ENCODE peak calls at places on chromosomes 16 and 17, in seven cellular contexts. E, Z, P, A, G, V and H are unnamed samples. For H3K36me3, the result is how much of the 10 kb centered on the place peaks cover.

GRCh38 chr17:76353599-76354316 is at the start of gene PRPSAP1:
- DNase-seq in V (peak), A (peak), P (peak), Z (peak), E (peak), G (peak), H (peak)

GRCh38 chr16:82072313-82072712 is 37.3 kb downstream of the HSD17B2 start:
- DNase-seq in V (no peak), E (no peak), Z (no peak), A (no peak), P (no peak), G (no peak), H (no peak)

GRCh38 chr16:23014592-23014991 is 134.7 kb downstream of the USP31 start:
- DNase-seq in Z (no peak), P (no peak), E (no peak), V (no peak), A (peak), G (no peak), H (no peak)

GRCh38 chr16:56838622-56839337 is 26.2 kb upstream of the SLC12A3 start:
- DNase-seq in Z (no peak), P (no peak), A (no peak), E (no peak), V (no peak), G (no peak), H (no peak)

GRCh38 chr17:79925242-79925957 is 86.2 kb upstream of the CBX4 start:
- DNase-seq in G (no peak), P (no peak), A (peak), E (no peak), Z (peak), V (peak), H (peak)

GRCh38 chr16:77500286-77500598 is 65.4 kb upstream of the ADAMTS18 start:
- DNase-seq in E (no peak), G (no peak), Z (no peak), A (no peak), P (no peak), V (no peak), H (peak)

GRCh38 chr17:48240562-48241130 is 133.1 kb downstream of the SNX11 start:
- DNase-seq in E (peak), A (peak), G (peak), P (no peak), V (no peak), Z (peak), H (no peak)

GRCh38 chr17:69669441-69670178 is 255.1 kb downstream of the MAP2K6 start:
- DNase-seq in P (no peak), G (no peak), Z (peak), E (no peak), A (no peak), V (no peak), H (peak)

GRCh38 chr16:60686824-60687223 is 1349.4 kb downstream of the CDH8 start:
- DNase-seq in Z (no peak), A (no peak), V (no peak), P (no peak), E (no peak), G (no peak), H (peak)

GRCh38 chr17:19867094-19867653 is 562 bp downstream of the ULK2 start:
- DNase-seq in A (peak), P (peak), Z (peak), G (peak), V (peak), E (peak), H (peak)

GRCh38 chr17:30586818-30587595 is 109.8 kb downstream of the GOSR1 start:
- DNase-seq in Z (peak), G (no peak), E (peak), V (no peak), A (peak), P (no peak), H (no peak)

GRCh38 chr16:71214771-71215381 is 15.6 kb downstream of the HYDIN start:
- DNase-seq in V (no peak), P (peak), G (peak), E (peak), A (no peak), Z (no peak), H (peak)

GRCh38 chr16:81035975-81036750 is 521 bp downstream of the ATMIN start:
- DNase-seq in P (peak), A (peak), G (no peak), E (peak), V (peak), Z (peak), H (peak)

GRCh38 chr17:19716108-19717030 is at the start of gene SLC47A2:
- DNase-seq in E (no peak), G (no peak), A (no peak), V (peak), Z (peak), P (no peak), H (no peak)

GRCh38 chr17:50950002-50950877 is 84.1 kb upstream of the TOB1 start:
- DNase-seq in G (peak), P (peak), V (peak), Z (peak), E (peak), A (peak), H (peak)

GRCh38 chr17:28685366-28685765 is 23.4 kb downstream of the SUPT6H start:
- DNase-seq in E (no peak), Z (no peak), V (no peak), G (no peak), A (no peak), P (no peak), H (no peak)

GRCh38 chr17:28689011-28689410 is 22.7 kb downstream of the PROCA1 start:
- DNase-seq in E (no peak), A (no peak), V (no peak), Z (no peak), P (no peak), G (no peak), H (no peak)

GRCh38 chr17:28684963-28685362 is 23.0 kb downstream of the SUPT6H start:
- DNase-seq in A (peak), G (no peak), E (no peak), V (no peak), P (no peak), Z (peak), H (no peak)

GRCh38 chr17:28686296-28686695 is 24.3 kb downstream of the SUPT6H start:
- DNase-seq in P (no peak), V (no peak), Z (no peak), G (no peak), E (no peak), A (no peak), H (no peak)

DNA sequence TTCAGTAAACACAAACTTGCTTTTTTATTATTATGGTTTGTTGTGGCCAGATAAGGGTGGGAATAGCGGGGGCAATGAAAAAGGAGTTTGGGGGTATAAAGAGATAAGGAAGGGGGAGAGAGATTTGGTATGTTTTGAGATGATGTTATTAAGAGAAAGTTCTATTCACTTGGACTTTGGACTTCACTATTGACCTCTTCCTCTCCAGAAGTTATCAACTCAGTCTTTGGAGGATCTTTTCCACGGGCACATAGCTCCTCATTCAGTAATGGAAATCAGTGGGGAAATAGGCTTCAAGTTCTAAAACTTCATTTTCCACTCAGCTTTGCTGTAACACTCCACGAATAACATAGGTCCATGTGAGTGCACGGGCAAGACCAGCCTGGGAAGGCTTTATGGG is 23.2 kb downstream of the PROCA1 start:
- DNase-seq in V (no peak), E (no peak), G (no peak), Z (no peak), P (no peak), A (no peak), H (no peak)
- H3K36me3 ChIP-seq in V (under half), E (under half), G (half or more), Z (under half), P (under half), A (half or more), H (half or more)

DNA sequence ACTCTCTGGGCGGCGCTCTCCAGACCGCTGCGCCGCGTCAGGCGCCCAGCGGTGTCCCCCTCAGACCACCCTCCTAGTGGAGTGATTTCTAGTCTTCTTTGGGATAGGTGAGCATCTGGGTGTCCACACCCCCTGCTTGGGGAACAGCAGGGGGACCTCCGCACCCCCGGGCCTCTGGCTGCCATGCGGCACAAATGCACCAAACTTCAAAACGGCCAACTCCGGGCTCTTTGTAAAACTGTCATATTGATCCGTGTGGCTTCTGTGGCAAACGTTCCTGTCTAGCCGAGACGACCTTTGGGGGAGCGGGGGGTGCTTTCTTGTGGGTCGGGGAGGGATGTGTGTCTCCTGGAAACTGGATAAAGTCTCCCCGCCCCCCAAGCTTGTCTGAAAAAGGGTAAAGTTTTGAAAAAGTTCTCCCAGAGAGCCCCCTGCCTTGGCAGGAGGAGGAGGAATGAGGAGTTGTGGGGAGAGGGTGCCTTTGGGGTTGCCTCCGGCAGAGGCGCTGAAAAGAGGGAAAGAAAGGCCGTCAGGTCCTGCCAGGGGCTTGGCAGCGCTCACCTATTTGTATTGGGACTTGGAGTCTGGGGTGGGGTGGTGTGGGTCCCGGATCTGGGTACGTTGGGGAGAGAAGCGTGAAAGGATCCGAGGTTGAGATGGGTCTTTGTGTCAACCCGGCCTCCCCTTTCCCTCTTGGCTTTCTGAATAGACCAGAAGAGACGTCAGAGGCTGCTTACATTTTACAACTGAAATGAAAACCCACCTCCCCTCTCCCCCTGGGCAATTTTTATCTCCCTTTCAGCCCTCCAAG is 2.2 kb upstream of the CHD3 start:
- DNase-seq in P (no peak), Z (peak), V (peak), G (no peak), A (peak), E (peak), H (peak)
- TF ChIP-seq EZH2 in P (peak), Z (no peak), V (no peak), G (no peak), A (no peak), E (no peak), H (peak)

DNA sequence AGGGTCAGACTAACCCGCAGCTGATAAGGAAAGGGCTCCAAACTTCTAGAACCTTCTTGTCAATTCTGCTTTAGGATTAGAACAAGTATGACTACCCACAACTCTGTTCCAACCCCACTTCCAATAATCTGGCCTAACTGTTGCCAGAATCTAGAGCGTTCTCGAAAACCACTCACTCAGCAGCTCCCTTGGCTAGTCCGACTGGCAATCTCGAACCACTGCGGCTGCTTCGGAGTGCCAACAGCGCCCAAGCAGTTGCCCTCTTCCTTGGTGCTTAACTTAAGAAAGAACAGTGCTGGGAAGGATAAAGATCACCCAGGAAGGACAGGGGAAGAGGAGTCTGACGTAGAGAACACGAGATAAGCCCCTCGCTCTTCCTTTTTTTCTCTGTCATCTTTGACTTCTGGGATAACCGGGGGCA is 818 bp downstream of the DNAJC7 start:
- DNase-seq in E (peak), G (no peak), Z (peak), P (peak), A (peak), V (peak), H (no peak)
- H3K36me3 ChIP-seq in E (under half), G (under half), Z (under half), P (under half), A (under half), V (under half), H (under half)

GRCh38 chr17:46820592-46821450 is 2.3 kb upstream of the WNT3 start:
- DNase-seq in P (no peak), G (no peak), A (no peak), E (no peak), V (no peak), Z (no peak), H (peak)

GRCh38 chr17:46819906-46820351 is 1.4 kb upstream of the WNT3 start:
- DNase-seq in Z (no peak), E (no peak), P (no peak), G (no peak), V (peak), A (no peak), H (peak)

GRCh38 chr17:46817901-46818209 is 637 bp downstream of the WNT3 start:
- DNase-seq in G (no peak), Z (no peak), V (no peak), P (no peak), A (no peak), E (no peak), H (no peak)

GRCh38 chr17:46818319-46818928 is at the start of gene WNT3:
- DNase-seq in Z (no peak), G (no peak), P (no peak), E (no peak), A (no peak), V (peak), H (peak)

GRCh38 chr17:46818929-46819859 is 702 bp upstream of the WNT3 start:
- DNase-seq in Z (no peak), G (no peak), E (no peak), V (peak), A (peak), P (no peak), H (peak)
- TF ChIP-seq EZH2 in Z (peak), G (no peak), E (peak), V (peak), A (peak), P (no peak), H (peak)

GRCh38 chr17:77537566-77537965 is 396.8 kb downstream of the SEC14L1 start:
- DNase-seq in E (no peak), Z (no peak), A (no peak), P (no peak), G (no peak), V (no peak), H (no peak)
- H3K36me3 ChIP-seq in E (under half), Z (under half), A (under half), P (under half), G (under half), V (under half), H (under half)

DNA sequence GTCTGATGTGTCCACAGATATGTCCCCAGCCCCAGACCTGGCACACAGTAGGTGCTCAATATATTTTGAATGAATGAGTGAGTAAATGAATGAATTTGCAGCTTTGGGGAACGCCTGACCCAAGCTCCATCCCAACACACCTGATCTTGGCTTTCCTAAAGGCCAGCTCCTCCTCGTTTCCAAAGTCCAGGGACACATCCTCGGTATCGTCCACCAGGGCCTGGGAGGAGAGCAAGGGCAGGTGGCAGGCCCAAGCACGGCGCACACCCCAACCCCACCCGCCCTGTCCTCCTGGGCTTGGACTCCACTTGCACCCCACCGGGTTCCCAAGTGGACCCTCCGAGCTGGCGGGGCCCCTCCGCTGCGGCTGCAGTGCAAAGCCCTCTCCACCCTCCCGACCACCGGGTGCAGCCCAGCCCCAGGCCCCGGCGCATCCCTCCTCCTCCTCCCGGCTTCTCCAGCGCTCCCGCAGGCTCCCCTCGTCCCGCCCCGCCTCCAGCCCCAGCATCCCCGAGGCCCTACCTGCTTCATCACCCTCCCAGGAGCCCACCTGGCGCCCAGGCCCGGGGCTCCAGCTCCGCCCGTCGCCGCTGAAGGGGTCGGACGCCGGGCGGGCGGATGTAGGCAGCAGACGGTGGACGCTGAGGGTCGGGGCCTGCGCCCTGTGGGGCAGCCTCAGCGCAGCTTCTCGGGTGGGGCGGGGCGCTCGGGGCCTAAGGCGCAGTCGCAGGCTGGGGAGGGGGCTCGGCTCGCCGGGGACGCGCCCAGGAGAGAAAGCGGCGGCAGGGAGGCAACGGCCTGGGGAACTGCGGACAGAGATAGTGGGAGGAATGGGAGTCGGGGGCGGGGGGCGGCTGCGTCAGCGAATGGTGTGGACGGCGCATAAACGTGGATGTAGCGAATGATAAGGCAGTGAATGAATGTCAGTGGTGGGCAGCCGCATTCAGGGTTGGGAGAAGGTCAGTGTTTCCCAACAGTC is at the start of gene TVP23A:
- DNase-seq in V (peak), Z (peak), G (no peak), A (no peak), E (no peak), P (no peak), H (peak)
- TF ChIP-seq EZH2 in V (peak), Z (peak), G (no peak), A (no peak), E (peak), P (no peak), H (no peak)

GRCh38 chr16:50802958-50803357 is 61.1 kb downstream of the CYLD start:
- DNase-seq in Z (no peak), G (no peak), A (no peak), E (no peak), P (no peak), V (no peak), H (no peak)

GRCh38 chr16:50800074-50800473 is 58.2 kb downstream of the CYLD start:
- DNase-seq in P (no peak), A (no peak), E (no peak), G (no peak), V (peak), Z (no peak), H (no peak)

GRCh38 chr16:50802000-50802399 is 60.1 kb downstream of the CYLD start:
- DNase-seq in Z (peak), A (peak), P (no peak), V (no peak), G (no peak), E (no peak), H (no peak)

GRCh38 chr16:50796829-50797228 is 54.9 kb downstream of the CYLD start:
- DNase-seq in A (no peak), P (no peak), E (no peak), G (no peak), Z (no peak), V (no peak), H (no peak)

DNA sequence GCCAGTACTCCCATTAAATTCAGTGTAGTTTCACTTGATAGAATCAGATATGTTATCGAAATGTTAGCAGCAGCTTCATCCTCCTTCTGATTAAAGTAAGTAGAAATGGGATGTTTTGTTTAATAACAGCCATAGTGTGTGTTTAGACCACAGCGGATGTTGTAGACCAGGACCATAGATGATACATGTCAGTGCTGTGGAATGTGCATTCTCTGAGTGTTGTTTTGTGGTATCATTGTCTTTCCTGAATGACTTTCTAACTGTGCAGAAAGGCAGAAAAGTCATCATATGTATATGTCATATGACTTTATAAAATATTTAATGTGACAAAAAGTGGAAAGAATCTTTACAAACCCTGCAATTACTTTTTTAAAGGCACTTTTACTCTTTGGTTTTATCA is 55.6 kb downstream of the CYLD start:
- DNase-seq in V (no peak), Z (peak), A (peak), G (no peak), E (no peak), P (no peak), H (no peak)
- H3K36me3 ChIP-seq in V (under half), Z (under half), A (under half), G (under half), E (under half), P (under half), H (under half)

GRCh38 chr17:74861554-74862107 is 1.9 kb upstream of the GRIN2C start:
- DNase-seq in G (no peak), E (no peak), A (peak), P (no peak), V (no peak), Z (no peak), H (peak)
- TF ChIP-seq EZH2 in G (no peak), E (peak), A (no peak), P (no peak), V (peak), Z (peak), H (peak)

GRCh38 chr16:88809068-88809675 is 2.6 kb downstream of the APRT start:
- DNase-seq in A (no peak), Z (no peak), P (no peak), G (no peak), E (no peak), V (no peak), H (no peak)
- H3K36me3 ChIP-seq in A (under half), Z (under half), P (under half), G (half or more), E (under half), V (under half), H (under half)